ENCODE peak calls at places on chromosomes 2 and 18, in eight cellular contexts. One of them, this sample, is unnamed.

GRCh38 chr2:165804719-165805118 is 10.7 kb upstream of the GALNT3 start:
- DNase-seq in thoracic aorta: no peak
- DNase-seq in CD8-positive, alpha-beta T cell: no peak
- DNase-seq in ovary: no peak
- DNase-seq in uterus: no peak
- DNase-seq in adrenal gland: no peak
- DNase-seq in OCI-LY7: no peak
- DNase-seq in left ventricle myocardium inferior: no peak
- DNase-seq in this sample: no peak

GRCh38 chr2:46776687-46777327 is 138.8 kb downstream of the MCFD2 start:
- DNase-seq in thoracic aorta: no peak
- DNase-seq in CD8-positive, alpha-beta T cell: peak; percentile 55
- DNase-seq in ovary: peak; percentile 82
- DNase-seq in uterus: peak; percentile 72
- DNase-seq in adrenal gland: peak; percentile 53
- DNase-seq in OCI-LY7: peak; percentile 55
- DNase-seq in left ventricle myocardium inferior: peak; percentile 36
- DNase-seq in this sample: no peak

GRCh38 chr2:196176142-196176738 is 4.9 kb upstream of the STK17B start:
- DNase-seq in thoracic aorta: no peak
- DNase-seq in CD8-positive, alpha-beta T cell: peak; percentile 90
- DNase-seq in ovary: no peak
- DNase-seq in uterus: no peak
- DNase-seq in adrenal gland: no peak
- DNase-seq in OCI-LY7: peak; percentile 97
- DNase-seq in left ventricle myocardium inferior: no peak
- DNase-seq in this sample: no peak

GRCh38 chr2:226652388-226652787 is 147.2 kb downstream of the IRS1 start:
- DNase-seq in thoracic aorta: no peak
- DNase-seq in CD8-positive, alpha-beta T cell: no peak
- DNase-seq in ovary: no peak
- DNase-seq in uterus: no peak
- DNase-seq in adrenal gland: peak; percentile 27
- DNase-seq in OCI-LY7: no peak
- DNase-seq in left ventricle myocardium inferior: no peak
- DNase-seq in this sample: no peak

GRCh38 chr2:42796427-42797248 is 4.3 kb upstream of the HAAO start:
- DNase-seq in thoracic aorta: no peak
- DNase-seq in CD8-positive, alpha-beta T cell: no peak
- DNase-seq in ovary: no peak
- DNase-seq in uterus: no peak
- DNase-seq in adrenal gland: no peak
- DNase-seq in OCI-LY7: no peak
- DNase-seq in left ventricle myocardium inferior: no peak
- DNase-seq in this sample: no peak

GRCh38 chr2:121052507-121052906 is 232.5 kb downstream of the TFCP2L1 start:
- DNase-seq in thoracic aorta: no peak
- DNase-seq in CD8-positive, alpha-beta T cell: no peak
- DNase-seq in ovary: no peak
- DNase-seq in uterus: no peak
- DNase-seq in adrenal gland: no peak
- DNase-seq in OCI-LY7: peak; percentile 75
- DNase-seq in left ventricle myocardium inferior: no peak
- DNase-seq in this sample: no peak

GRCh38 chr18:75253784-75254183 is 43.2 kb downstream of the TSHZ1 start:
- DNase-seq in thoracic aorta: no peak
- DNase-seq in CD8-positive, alpha-beta T cell: no peak
- DNase-seq in ovary: no peak
- DNase-seq in uterus: no peak
- DNase-seq in adrenal gland: no peak
- DNase-seq in OCI-LY7: no peak
- DNase-seq in left ventricle myocardium inferior: no peak
- DNase-seq in this sample: no peak

GRCh38 chr2:88296209-88296608 is 126.1 kb downstream of the THNSL2 start:
- DNase-seq in thoracic aorta: no peak
- DNase-seq in CD8-positive, alpha-beta T cell: no peak
- DNase-seq in ovary: no peak
- DNase-seq in uterus: no peak
- DNase-seq in adrenal gland: no peak
- DNase-seq in OCI-LY7: no peak
- DNase-seq in left ventricle myocardium inferior: no peak
- DNase-seq in this sample: no peak

GRCh38 chr18:59249186-59249774 is 24.0 kb downstream of the RAX start:
- DNase-seq in thoracic aorta: no peak
- DNase-seq in CD8-positive, alpha-beta T cell: no peak
- DNase-seq in ovary: no peak
- DNase-seq in uterus: peak; percentile 37
- DNase-seq in adrenal gland: peak; percentile 51
- DNase-seq in OCI-LY7: peak; percentile 23
- DNase-seq in left ventricle myocardium inferior: no peak
- DNase-seq in this sample: no peak

GRCh38 chr2:71604709-71605085 is 151.3 kb downstream of the DYSF start:
- DNase-seq in thoracic aorta: no peak
- DNase-seq in CD8-positive, alpha-beta T cell: no peak
- DNase-seq in ovary: peak; percentile 6
- DNase-seq in uterus: peak; percentile 5
- DNase-seq in adrenal gland: peak; percentile 8
- DNase-seq in OCI-LY7: no peak
- DNase-seq in left ventricle myocardium inferior: no peak
- DNase-seq in this sample: no peak

GRCh38 chr2:242052421-242052820 is 182.9 kb downstream of the RTP5 start:
- DNase-seq in thoracic aorta: no peak
- DNase-seq in CD8-positive, alpha-beta T cell: peak; percentile 32
- DNase-seq in ovary: no peak
- DNase-seq in uterus: no peak
- DNase-seq in adrenal gland: no peak
- DNase-seq in OCI-LY7: no peak
- DNase-seq in left ventricle myocardium inferior: no peak
- DNase-seq in this sample: no peak

GRCh38 chr2:186599186-186599778 is 9.4 kb downstream of the ITGAV start:
- DNase-seq in thoracic aorta: no peak
- DNase-seq in CD8-positive, alpha-beta T cell: no peak
- DNase-seq in ovary: no peak
- DNase-seq in uterus: no peak
- DNase-seq in adrenal gland: peak; percentile 25
- DNase-seq in OCI-LY7: no peak
- DNase-seq in left ventricle myocardium inferior: no peak
- DNase-seq in this sample: no peak

GRCh38 chr2:162092656-162093556 is 18.9 kb upstream of the DPP4 start:
- DNase-seq in thoracic aorta: no peak
- DNase-seq in CD8-positive, alpha-beta T cell: no peak
- DNase-seq in ovary: no peak
- DNase-seq in uterus: peak; percentile 54
- DNase-seq in adrenal gland: peak; percentile 72
- DNase-seq in OCI-LY7: no peak
- DNase-seq in left ventricle myocardium inferior: peak; percentile 48
- DNase-seq in this sample: no peak

DNA sequence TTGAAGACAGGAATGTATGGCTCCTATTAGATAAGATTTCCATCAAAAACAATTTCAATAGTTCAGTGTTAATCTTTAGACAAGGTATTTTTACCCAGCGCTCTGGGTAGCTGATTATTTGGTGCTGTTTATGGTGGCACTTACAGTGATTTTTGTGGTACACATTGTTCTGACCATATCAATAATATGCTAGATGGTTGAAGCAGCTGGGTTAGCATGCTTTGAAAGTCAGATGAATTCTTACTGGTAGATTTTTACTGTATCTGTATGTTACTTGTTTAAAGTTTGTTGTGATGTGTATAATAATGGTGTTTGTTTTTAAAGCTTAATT is 6.3 kb downstream of the SOCS6 start:
- DNase-seq in thoracic aorta: no peak
- DNase-seq in CD8-positive, alpha-beta T cell: no peak
- DNase-seq in ovary: no peak
- DNase-seq in uterus: no peak
- DNase-seq in adrenal gland: no peak
- DNase-seq in OCI-LY7: no peak
- DNase-seq in left ventricle myocardium inferior: no peak
- DNase-seq in this sample: no peak
- H3K4me1 ChIP-seq in thoracic aorta: peaks cover 61% of the 10 kb centered on the region
- H3K4me1 ChIP-seq in CD8-positive, alpha-beta T cell: no peaks in the 10 kb centered on the region
- H3K4me1 ChIP-seq in ovary: peaks cover 19% of the 10 kb centered on the region
- H3K4me1 ChIP-seq in uterus: peaks cover 5% of the 10 kb centered on the region
- H3K4me1 ChIP-seq in adrenal gland: peaks cover 21% of the 10 kb centered on the region
- H3K4me1 ChIP-seq in OCI-LY7: no peaks in the 10 kb centered on the region
- H3K4me1 ChIP-seq in left ventricle myocardium inferior: peaks cover 94% of the 10 kb centered on the region
- H3K4me1 ChIP-seq in this sample: peaks cover 18% of the 10 kb centered on the region

GRCh38 chr18:63464434-63464833 is 12.3 kb upstream of the SERPINB5 start:
- DNase-seq in thoracic aorta: no peak
- DNase-seq in CD8-positive, alpha-beta T cell: no peak
- DNase-seq in ovary: no peak
- DNase-seq in uterus: no peak
- DNase-seq in adrenal gland: no peak
- DNase-seq in OCI-LY7: no peak
- DNase-seq in left ventricle myocardium inferior: no peak
- DNase-seq in this sample: no peak

GRCh38 chr18:63472380-63472779 is 4.4 kb upstream of the SERPINB5 start:
- DNase-seq in thoracic aorta: no peak
- DNase-seq in CD8-positive, alpha-beta T cell: no peak
- DNase-seq in ovary: no peak
- DNase-seq in uterus: no peak
- DNase-seq in adrenal gland: no peak
- DNase-seq in OCI-LY7: no peak
- DNase-seq in left ventricle myocardium inferior: no peak
- DNase-seq in this sample: no peak

GRCh38 chr18:63465059-63465458 is 11.7 kb upstream of the SERPINB5 start:
- DNase-seq in thoracic aorta: no peak
- DNase-seq in CD8-positive, alpha-beta T cell: no peak
- DNase-seq in ovary: no peak
- DNase-seq in uterus: no peak
- DNase-seq in adrenal gland: no peak
- DNase-seq in OCI-LY7: no peak
- DNase-seq in left ventricle myocardium inferior: no peak
- DNase-seq in this sample: no peak

GRCh38 chr18:63470751-63471150 is 6.0 kb upstream of the SERPINB5 start:
- DNase-seq in thoracic aorta: no peak
- DNase-seq in CD8-positive, alpha-beta T cell: no peak
- DNase-seq in ovary: no peak
- DNase-seq in uterus: no peak
- DNase-seq in adrenal gland: no peak
- DNase-seq in OCI-LY7: no peak
- DNase-seq in left ventricle myocardium inferior: no peak
- DNase-seq in this sample: no peak

DNA sequence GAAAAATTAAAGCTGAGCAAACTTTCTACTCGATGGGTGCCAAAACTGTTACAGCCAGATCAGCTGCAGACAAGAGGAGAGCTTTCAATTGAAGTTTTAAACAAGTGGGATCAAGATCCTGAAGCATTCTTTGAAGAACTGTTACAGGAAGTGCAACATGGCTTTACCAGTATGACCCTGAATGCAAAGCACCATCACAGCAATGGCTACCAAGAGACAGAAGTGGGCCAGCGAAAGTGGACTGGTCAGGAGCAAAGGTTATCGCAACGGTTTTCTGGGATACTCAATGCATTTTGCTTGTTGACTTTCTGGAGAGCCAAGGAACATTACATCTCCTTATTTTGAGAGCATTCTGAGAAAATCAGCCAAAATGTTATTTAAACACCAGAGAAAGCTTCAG is 9.1 kb upstream of the SERPINB5 start:
- DNase-seq in thoracic aorta: no peak
- DNase-seq in CD8-positive, alpha-beta T cell: no peak
- DNase-seq in ovary: no peak
- DNase-seq in uterus: no peak
- DNase-seq in adrenal gland: no peak
- DNase-seq in OCI-LY7: no peak
- DNase-seq in left ventricle myocardium inferior: no peak
- DNase-seq in this sample: no peak
- TF ChIP-seq CTCF in thoracic aorta: no peak
- TF ChIP-seq CTCF in CD8-positive, alpha-beta T cell: no peak
- TF ChIP-seq CTCF in ovary: no peak
- TF ChIP-seq CTCF in uterus: no peak
- TF ChIP-seq CTCF in adrenal gland: no peak
- TF ChIP-seq CTCF in OCI-LY7: no peak
- TF ChIP-seq CTCF in left ventricle myocardium inferior: no peak
- TF ChIP-seq CTCF in this sample: no peak

GRCh38 chr2:19899853-19900525 is 1.8 kb downstream of the TTC32 start:
- DNase-seq in thoracic aorta: no peak
- DNase-seq in CD8-positive, alpha-beta T cell: no peak
- DNase-seq in ovary: no peak
- DNase-seq in uterus: no peak
- DNase-seq in adrenal gland: no peak
- DNase-seq in OCI-LY7: peak; percentile 12
- DNase-seq in left ventricle myocardium inferior: no peak
- DNase-seq in this sample: no peak
- H3K4me3 ChIP-seq in thoracic aorta: peak overlapping the region; percentile 75
- H3K4me3 ChIP-seq in CD8-positive, alpha-beta T cell: peak overlapping the region; percentile 83
- H3K4me3 ChIP-seq in ovary: peak overlapping the region; percentile 93
- H3K4me3 ChIP-seq in uterus: peak overlapping the region; percentile 94
- H3K4me3 ChIP-seq in adrenal gland: no peak overlapping the region
- H3K4me3 ChIP-seq in OCI-LY7: peak overlapping the region; percentile 89
- H3K4me3 ChIP-seq in left ventricle myocardium inferior: peak overlapping the region; percentile 90
- H3K4me3 ChIP-seq in this sample: no peak overlapping the region

GRCh38 chr2:86305195-86305975 is 32.0 kb downstream of the REEP1 start:
- DNase-seq in thoracic aorta: no peak
- DNase-seq in CD8-positive, alpha-beta T cell: no peak
- DNase-seq in ovary: no peak
- DNase-seq in uterus: no peak
- DNase-seq in adrenal gland: no peak
- DNase-seq in OCI-LY7: no peak
- DNase-seq in left ventricle myocardium inferior: no peak
- DNase-seq in this sample: no peak
- H3K4me1 ChIP-seq in thoracic aorta: peaks cover 26% of the 10 kb centered on the region
- H3K4me1 ChIP-seq in CD8-positive, alpha-beta T cell: no peaks in the 10 kb centered on the region
- H3K4me1 ChIP-seq in ovary: peaks cover 7% of the 10 kb centered on the region
- H3K4me1 ChIP-seq in uterus: peaks cover 5% of the 10 kb centered on the region
- H3K4me1 ChIP-seq in adrenal gland: no peaks in the 10 kb centered on the region
- H3K4me1 ChIP-seq in OCI-LY7: no peaks in the 10 kb centered on the region
- H3K4me1 ChIP-seq in left ventricle myocardium inferior: peaks cover 36% of the 10 kb centered on the region
- H3K4me1 ChIP-seq in this sample: peaks cover 7% of the 10 kb centered on the region

GRCh38 chr2:96760036-96760985 is at the start of gene CNNM4:
- DNase-seq in thoracic aorta: peak; percentile 70
- DNase-seq in CD8-positive, alpha-beta T cell: peak; percentile 95
- DNase-seq in ovary: peak; percentile 93
- DNase-seq in uterus: peak; percentile 94
- DNase-seq in adrenal gland: peak; percentile 94
- DNase-seq in OCI-LY7: peak; percentile 95
- DNase-seq in left ventricle myocardium inferior: peak; percentile 94
- DNase-seq in this sample: peak; percentile 95
- TF ChIP-seq CTCF in thoracic aorta: no peak
- TF ChIP-seq CTCF in CD8-positive, alpha-beta T cell: no peak
- TF ChIP-seq CTCF in ovary: no peak
- TF ChIP-seq CTCF in uterus: no peak
- TF ChIP-seq CTCF in adrenal gland: peak; percentile 28
- TF ChIP-seq CTCF in OCI-LY7: peak; percentile 3
- TF ChIP-seq CTCF in left ventricle myocardium inferior: no peak
- TF ChIP-seq CTCF in this sample: peak; percentile 30

DNA sequence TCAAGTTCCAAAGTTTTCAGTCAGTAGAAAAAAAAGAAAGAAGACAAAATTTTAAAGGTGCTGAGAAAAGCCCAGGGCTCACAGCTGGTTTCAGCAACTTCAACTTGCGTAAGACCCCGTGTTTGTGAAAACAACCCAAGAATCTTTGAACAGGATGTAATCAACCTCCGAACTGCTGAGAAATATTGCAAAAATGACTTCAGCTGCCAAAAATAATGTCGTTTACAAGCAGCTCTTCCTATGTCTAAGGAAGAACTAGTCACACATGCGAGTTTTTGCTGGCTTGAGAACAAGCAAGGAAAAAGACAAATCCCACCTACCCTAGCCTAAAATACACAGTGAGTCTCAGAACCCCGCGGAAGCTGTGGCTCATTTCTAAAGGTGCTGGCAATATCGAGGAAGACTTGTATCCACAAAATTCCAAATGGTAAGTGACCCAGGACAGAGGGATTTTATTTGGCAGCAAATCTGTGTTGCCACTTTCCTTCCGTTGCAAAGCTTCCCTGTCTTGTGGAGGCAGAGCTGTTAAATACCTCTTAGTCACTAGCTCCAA is 59.8 kb upstream of the SLC8A1 start:
- DNase-seq in thoracic aorta: no peak
- DNase-seq in CD8-positive, alpha-beta T cell: no peak
- DNase-seq in ovary: peak; percentile 48
- DNase-seq in uterus: peak; percentile 58
- DNase-seq in adrenal gland: peak; percentile 38
- DNase-seq in OCI-LY7: no peak
- DNase-seq in left ventricle myocardium inferior: no peak
- DNase-seq in this sample: peak; percentile 30
- H3K4me3 ChIP-seq in thoracic aorta: peak overlapping the region; percentile 63
- H3K4me3 ChIP-seq in CD8-positive, alpha-beta T cell: no peak overlapping the region
- H3K4me3 ChIP-seq in ovary: peak overlapping the region; percentile 37
- H3K4me3 ChIP-seq in uterus: peak overlapping the region; percentile 30
- H3K4me3 ChIP-seq in adrenal gland: no peak overlapping the region
- H3K4me3 ChIP-seq in OCI-LY7: no peak overlapping the region
- H3K4me3 ChIP-seq in left ventricle myocardium inferior: peak overlapping the region; percentile 67
- H3K4me3 ChIP-seq in this sample: peak overlapping the region; percentile 31